ENCODE peak calls at places on chromosomes 2 and 18, in five cellular contexts. A, X, D, O and T are unnamed samples.
A peak's percentile ranks its signal among the peaks of the same experiment; 100 is the strongest.

GRCh38 chr18:59646228-59646945 is 50.8 kb downstream of the CCBE1 start:
- DNase-seq in A (no peak), X (no peak), D (no peak), O (no peak), T (no peak)

GRCh38 chr2:29212009-29212408 is 96.8 kb downstream of the CLIP4 start:
- DNase-seq in A (no peak), X (no peak), D (no peak), O (no peak), T (no peak)

GRCh38 chr2:200713704-200714064 is 98.0 kb upstream of the BZW1 start:
- DNase-seq in A (no peak), X (no peak), D (no peak), O (no peak), T (no peak)

GRCh38 chr2:226679389-226680057 is 120.1 kb downstream of the IRS1 start:
- DNase-seq in A (no peak), X (no peak), D (no peak), O (no peak), T (no peak)

GRCh38 chr18:56831988-56832387 is 180.8 kb downstream of the WDR7 start:
- DNase-seq in A (no peak), X (no peak), D (no peak), O (no peak), T (no peak)

GRCh38 chr2:192413812-192414424 is 219.2 kb upstream of the TMEFF2 start:
- DNase-seq in A (no peak), X (no peak), D (no peak), O (no peak), T (no peak)

GRCh38 chr2:55418512-55419235 is 982 bp downstream of the CCDC88A start:
- DNase-seq in A (peak; percentile 22), X (peak; percentile 22), D (no peak), O (no peak), T (peak; percentile 57)

GRCh38 chr2:171225302-171225980 is 64.7 kb upstream of the TLK1 start:
- DNase-seq in A (no peak), X (peak; percentile 79), D (no peak), O (no peak), T (no peak)

GRCh38 chr18:28108801-28109200 is 68.1 kb downstream of the CDH2 start:
- DNase-seq in A (no peak), X (peak; percentile 53), D (no peak), O (no peak), T (no peak)

GRCh38 chr18:67794512-67794911 is 278.0 kb upstream of the DSEL start:
- DNase-seq in A (no peak), X (no peak), D (no peak), O (no peak), T (no peak)

GRCh38 chr2:42961948-42962347 is 169.6 kb upstream of the HAAO start:
- DNase-seq in A (no peak), X (no peak), D (no peak), O (no peak), T (no peak)

GRCh38 chr2:3650140-3650944 is 7.7 kb upstream of the ALLC start:
- DNase-seq in A (no peak), X (no peak), D (no peak), O (no peak), T (no peak)

GRCh38 chr2:70467831-70468810 is 85.5 kb downstream of the TGFA start:
- DNase-seq in A (no peak), X (no peak), D (no peak), O (no peak), T (no peak)

GRCh38 chr18:9852266-9853081 is 33.3 kb upstream of the TXNDC2 start:
- DNase-seq in A (no peak), X (peak; percentile 27), D (no peak), O (no peak), T (peak; percentile 33)

GRCh38 chr2:72827999-72828646 is 2.3 kb upstream of the EXOC6B start:
- DNase-seq in A (no peak), X (peak; percentile 12), D (no peak), O (no peak), T (no peak)

GRCh38 chr2:27445155-27445554 is 3.0 kb downstream of the KRTCAP3 start:
- DNase-seq in A (no peak), X (no peak), D (no peak), O (no peak), T (no peak)

GRCh38 chr2:27445615-27446014 is 3.4 kb downstream of the KRTCAP3 start:
- DNase-seq in A (no peak), X (no peak), D (no peak), O (no peak), T (no peak)

GRCh38 chr2:27448381-27448780 is 6.2 kb downstream of the KRTCAP3 start:
- DNase-seq in A (no peak), X (no peak), D (no peak), O (no peak), T (no peak)

GRCh38 chr2:27442981-27443323 is 771 bp downstream of the KRTCAP3 start:
- DNase-seq in A (no peak), X (no peak), D (peak; percentile 47), O (no peak), T (peak; percentile 51)

GRCh38 chr2:27446057-27446456 is 3.9 kb downstream of the KRTCAP3 start:
- DNase-seq in A (no peak), X (no peak), D (peak; percentile 92), O (no peak), T (no peak)
- TF ChIP-seq POLR2A in A (no peak), X (no peak), D (no peak), O (peak; percentile 29), T (no peak)

DNA sequence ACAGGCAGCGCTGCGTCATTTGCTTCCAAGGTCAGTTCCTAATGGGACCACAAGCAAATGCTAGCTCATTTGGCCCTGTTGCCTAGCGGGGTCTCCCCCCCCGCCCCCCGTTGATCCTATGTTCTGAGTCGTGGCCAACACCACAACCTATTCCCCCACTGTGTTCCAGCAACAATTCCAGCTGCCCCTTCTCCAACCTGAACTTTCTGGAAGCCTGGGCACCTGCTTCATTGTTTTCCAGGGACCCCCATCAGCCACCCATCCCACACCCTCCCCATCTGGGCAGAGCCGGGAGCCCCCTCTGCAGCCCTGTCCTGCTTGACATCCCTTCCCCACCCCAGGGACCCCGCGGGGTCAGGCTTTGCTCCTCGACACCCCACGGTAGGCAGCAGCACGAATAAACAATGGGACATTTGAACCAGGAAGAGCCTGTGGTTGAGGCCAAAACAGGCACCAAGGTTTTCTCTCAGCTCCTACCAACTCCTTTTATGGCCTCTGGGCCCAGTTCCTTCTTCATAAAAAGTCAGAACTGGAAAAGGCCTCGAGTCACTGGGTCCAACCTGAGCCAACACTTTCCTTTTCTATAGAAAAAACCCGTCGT is 20.5 kb downstream of the TEX44 start:
- DNase-seq in A (no peak), X (no peak), D (no peak), O (no peak), T (no peak)
- TF ChIP-seq POLR2A in A (no peak), X (no peak), D (no peak), O (no peak), T (no peak)

GRCh38 chr18:3218817-3219216 is 951 bp downstream of the MYOM1 start:
- DNase-seq in A (no peak), X (no peak), D (no peak), O (no peak), T (no peak)
- TF ChIP-seq POLR2A in A (no peak), X (no peak), D (no peak), O (no peak), T (no peak)

GRCh38 chr18:3593904-3594759 is 144.2 kb downstream of the TGIF1 start:
- DNase-seq in A (peak; percentile 82), X (peak; percentile 97), D (peak; percentile 90), O (peak; percentile 46), T (peak; percentile 98)

GRCh38 chr18:3596324-3597158 is 146.6 kb downstream of the TGIF1 start:
- DNase-seq in A (peak; percentile 81), X (peak; percentile 88), D (peak; percentile 46), O (no peak), T (peak; percentile 98)

GRCh38 chr18:3594760-3595241 is 144.8 kb downstream of the TGIF1 start:
- DNase-seq in A (no peak), X (peak; percentile 58), D (peak; percentile 37), O (no peak), T (peak; percentile 91)

GRCh38 chr18:3597159-3597977 is 147.4 kb downstream of the TGIF1 start:
- DNase-seq in A (no peak), X (no peak), D (no peak), O (no peak), T (no peak)

GRCh38 chr18:3595282-3596273 is 145.6 kb downstream of the TGIF1 start:
- DNase-seq in A (peak; percentile 24), X (peak; percentile 83), D (peak; percentile 43), O (no peak), T (peak; percentile 75)
- TF ChIP-seq POLR2A in A (no peak), X (no peak), D (no peak), O (peak; percentile 37), T (peak; percentile 5)

DNA sequence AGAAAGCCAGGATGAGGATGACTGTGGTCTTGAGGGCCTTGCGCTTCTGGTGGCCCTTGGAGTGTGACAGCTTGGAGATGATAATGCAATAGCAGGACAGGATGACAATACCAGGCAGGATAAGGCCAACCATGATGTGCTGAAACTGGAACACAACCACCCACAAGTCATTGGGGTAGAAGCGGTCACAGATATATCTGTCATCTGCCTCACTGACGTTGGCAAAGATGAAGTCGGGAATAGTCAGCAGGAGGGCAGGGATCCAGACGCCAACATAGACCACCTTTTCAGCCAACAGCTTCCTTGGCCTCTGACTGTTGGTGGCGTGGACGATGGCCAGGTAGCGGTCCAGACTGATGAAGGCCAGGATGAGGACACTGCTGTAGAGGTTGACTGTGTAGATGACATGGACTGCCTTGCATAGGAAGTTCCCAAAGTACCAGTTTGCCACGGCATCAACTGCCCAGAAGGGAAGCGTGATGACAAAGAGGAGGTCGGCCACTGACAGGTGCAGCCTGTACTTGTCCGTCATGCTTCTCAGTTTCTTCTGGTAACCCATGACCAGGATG is 2.7 kb downstream of the CXCR4 start:
- DNase-seq in A (no peak), X (no peak), D (no peak), O (no peak), T (no peak)
- TF ChIP-seq POLR2A in A (no peak), X (no peak), D (no peak), O (no peak), T (no peak)